ENCODE peak calls at places on chromosomes 6 and 20, in five cellular contexts. U is astrocyte of the spinal cord, J is head of caudate nucleus, H is EH, M is hippocampal formation. V is an unnamed sample.

GRCh38 chr20:25032478-25033183 is 25.3 kb downstream of the ACSS1 start:
- DNase-seq in U (peak; percentile 6), J (peak; percentile 97), H (no peak), M (peak; percentile 94), V (peak; percentile 98)

GRCh38 chr20:54433653-54434052 is 41.7 kb upstream of the DOK5 start:
- DNase-seq in U (no peak), J (peak; percentile 22), H (no peak), M (no peak), V (peak; percentile 19)

GRCh38 chr6:166977626-166978550 is 21.3 kb upstream of the CEP43 start:
- DNase-seq in U (no peak), J (no peak), H (peak; percentile 45), M (no peak), V (no peak)

GRCh38 chr6:24446670-24447069 is 42.7 kb downstream of the GPLD1 start:
- DNase-seq in U (no peak), J (no peak), H (no peak), M (no peak), V (no peak)

GRCh38 chr6:4180653-4181255 is 45.4 kb upstream of the ECI2 start:
- DNase-seq in U (peak; percentile 24), J (no peak), H (peak; percentile 53), M (no peak), V (no peak)

GRCh38 chr6:22583927-22584326 is 14.6 kb downstream of the HDGFL1 start:
- DNase-seq in U (no peak), J (no peak), H (peak; percentile 29), M (no peak), V (peak; percentile 34)

GRCh38 chr20:47220161-47220582 is 136.3 kb downstream of the ZMYND8 start:
- DNase-seq in U (no peak), J (no peak), H (peak; percentile 38), M (no peak), V (no peak)

GRCh38 chr6:122789078-122789861 is at the start of gene SMPDL3A:
- DNase-seq in U (peak; percentile 90), J (peak; percentile 86), H (peak; percentile 86), M (peak; percentile 91), V (peak; percentile 76)

GRCh38 chr6:136544326-136544725 is 5.9 kb downstream of the MAP7 start:
- DNase-seq in U (no peak), J (no peak), H (no peak), M (no peak), V (no peak)

GRCh38 chr6:33781105-33781975 is 7.6 kb downstream of the LEMD2 start:
- DNase-seq in U (peak; percentile 79), J (no peak), H (peak; percentile 71), M (no peak), V (no peak)

GRCh38 chr6:131167773-131168172 is 32.5 kb downstream of the AKAP7 start:
- DNase-seq in U (peak; percentile 9), J (no peak), H (no peak), M (no peak), V (peak; percentile 47)